ENCODE peak calls at places on chromosome 21, in five cellular contexts. B is neural progenitor cell, K is fibroblast of lung, C is GM06990, L is spleen. H is an unnamed sample.
A peak's percentile ranks its signal among the peaks of the same experiment; 100 is the strongest.

GRCh38 chr21:21232320-21232719 is 234.1 kb downstream of the NCAM2 start:
- DNase-seq in L (no peak), K (peak; percentile 83), C (no peak), B (peak; percentile 42), H (peak; percentile 4)

GRCh38 chr21:44918581-44919033 is 2.1 kb downstream of the ITGB2 start:
- DNase-seq in K (no peak), B (peak; percentile 62), L (peak; percentile 78), C (no peak), H (no peak)

GRCh38 chr21:27219068-27219467 is 252.2 kb upstream of the ADAMTS5 start:
- DNase-seq in K (peak; percentile 64), B (no peak), L (no peak), C (no peak), H (no peak)

GRCh38 chr21:42097860-42098259 is 26.7 kb downstream of the UMODL1 start:
- DNase-seq in K (peak; percentile 97), B (no peak), L (peak; percentile 64), C (no peak), H (no peak)

GRCh38 chr21:20040768-20041167 is 957.4 kb upstream of the NCAM2 start:
- DNase-seq in K (no peak), L (no peak), B (no peak), C (no peak), H (no peak)

GRCh38 chr21:39452207-39452964 is 616 bp downstream of the SH3BGR start:
- DNase-seq in C (no peak), L (no peak), K (peak; percentile 81), B (no peak), H (no peak)

GRCh38 chr21:39116761-39117425 is 66.4 kb downstream of the PSMG1 start:
- DNase-seq in L (no peak), B (no peak), C (no peak), K (no peak), H (no peak)

GRCh38 chr21:44854664-44855446 is 18.6 kb downstream of the PTTG1IP start:
- DNase-seq in B (no peak), K (no peak), C (no peak), L (no peak), H (no peak)

GRCh38 chr21:45523411-45524101 is 18.7 kb downstream of the SLC19A1 start:
- DNase-seq in L (peak; percentile 69), C (no peak), K (no peak), B (no peak), H (peak; percentile 0)

GRCh38 chr21:29299046-29299905 is 554 bp downstream of the BACH1 start:
- DNase-seq in B (peak; percentile 78), K (peak; percentile 59), C (peak; percentile 70), L (peak; percentile 93), H (no peak)

GRCh38 chr21:43881283-43881682 is 16.3 kb downstream of the AGPAT3 start:
- DNase-seq in B (no peak), L (peak; percentile 3), C (no peak), K (no peak), H (no peak)

GRCh38 chr21:30733026-30733425 is 14.0 kb downstream of the KRTAP21-2 start:
- DNase-seq in K (no peak), L (no peak), C (no peak), B (no peak), H (no peak)

GRCh38 chr21:42561742-42562141 is 48.1 kb downstream of the SLC37A1 start:
- DNase-seq in B (no peak), C (peak; percentile 55), K (no peak), L (peak; percentile 81), H (peak; percentile 40)

DNA sequence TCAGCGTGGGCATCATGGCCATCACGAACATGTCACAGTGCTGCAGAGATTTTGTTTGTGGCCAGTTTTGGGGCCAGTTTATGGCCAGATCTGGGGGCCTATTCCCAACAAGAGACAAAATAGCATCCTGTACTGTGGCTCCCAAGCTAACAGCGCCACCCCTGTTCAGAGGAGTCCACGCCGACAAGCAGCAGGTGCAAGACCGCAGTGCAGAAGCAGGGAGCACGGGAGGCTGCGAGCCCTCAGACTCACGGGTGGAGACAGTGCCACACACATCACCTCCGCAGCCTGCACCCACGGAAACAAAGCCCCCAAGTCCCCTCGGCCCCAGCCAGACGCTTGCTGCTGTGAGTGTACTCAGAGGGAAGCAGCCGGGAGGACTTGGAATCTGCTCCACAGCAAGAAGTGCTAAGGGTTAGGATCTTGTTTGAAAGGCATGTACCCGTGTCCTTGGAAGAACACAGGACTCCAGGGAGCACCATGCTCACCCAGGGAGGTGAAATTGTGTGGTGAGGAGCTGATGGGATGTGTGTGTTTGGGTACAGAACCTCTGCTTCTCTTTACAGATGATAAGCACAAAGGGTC is 7.1 kb downstream of the TCP10L start:
- DNase-seq in B (peak; percentile 71), K (no peak), L (no peak), C (no peak), H (peak; percentile 28)
- TF ChIP-seq CTCF in B (peak; percentile 70), K (no peak), L (no peak), C (peak; percentile 29), H (peak; percentile 34)

GRCh38 chr21:32099812-32100416 is 178.9 kb downstream of the MIS18A start:
- DNase-seq in L (no peak), C (no peak), K (no peak), B (peak; percentile 45), H (no peak)
- TF ChIP-seq CTCF in L (no peak), C (peak; percentile 16), K (no peak), B (peak; percentile 50), H (no peak)

DNA sequence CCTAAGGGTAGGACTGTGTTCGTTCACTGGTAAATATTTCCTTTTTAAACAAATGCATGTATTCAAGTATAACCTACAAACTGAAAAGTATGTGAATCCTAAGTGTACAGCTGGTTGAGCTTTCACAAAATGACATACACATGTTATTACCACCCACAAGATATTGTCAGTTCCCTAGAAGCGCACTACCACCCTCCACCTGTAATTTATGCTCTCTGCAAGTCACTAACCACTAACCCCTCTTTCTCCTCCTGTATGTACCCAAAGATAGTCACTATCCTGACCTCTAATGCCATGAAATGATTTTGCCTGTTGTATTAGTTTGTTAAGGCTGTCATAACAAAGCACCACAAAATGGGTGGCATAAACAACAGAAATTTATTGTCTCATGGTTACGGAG is 82.8 kb upstream of the CHODL start:
- DNase-seq in L (no peak), K (no peak), B (no peak), C (no peak), H (no peak)
- TF ChIP-seq CTCF in L (no peak), K (no peak), B (no peak), C (no peak), H (no peak)

GRCh38 chr21:37496972-37497371 is 130.4 kb downstream of the DYRK1A start:
- DNase-seq in B (no peak), L (no peak), K (peak; percentile 25), C (no peak), H (no peak)
- TF ChIP-seq CTCF in B (peak; percentile 45), L (no peak), K (no peak), C (peak; percentile 9), H (no peak)

GRCh38 chr21:46527801-46528200 is 69.1 kb downstream of the DIP2A start:
- DNase-seq in L (no peak), B (peak; percentile 23), C (no peak), K (no peak), H (no peak)

GRCh38 chr21:46537026-46537425 is 67.9 kb downstream of the S100B start:
- DNase-seq in L (no peak), K (no peak), C (no peak), B (no peak), H (no peak)

GRCh38 chr21:46532080-46532479 is 72.8 kb downstream of the S100B start:
- DNase-seq in K (no peak), B (no peak), L (no peak), C (no peak), H (no peak)
- TF ChIP-seq CTCF in K (no peak), B (no peak), L (no peak), C (no peak), H (no peak)

GRCh38 chr21:34034369-34035014 is 38.9 kb upstream of the MRPS6 start:
- DNase-seq in B (peak; percentile 23), K (no peak), C (no peak), L (no peak), H (no peak)
- TF ChIP-seq CTCF in B (peak; percentile 7), K (no peak), C (no peak), L (no peak), H (no peak)

DNA sequence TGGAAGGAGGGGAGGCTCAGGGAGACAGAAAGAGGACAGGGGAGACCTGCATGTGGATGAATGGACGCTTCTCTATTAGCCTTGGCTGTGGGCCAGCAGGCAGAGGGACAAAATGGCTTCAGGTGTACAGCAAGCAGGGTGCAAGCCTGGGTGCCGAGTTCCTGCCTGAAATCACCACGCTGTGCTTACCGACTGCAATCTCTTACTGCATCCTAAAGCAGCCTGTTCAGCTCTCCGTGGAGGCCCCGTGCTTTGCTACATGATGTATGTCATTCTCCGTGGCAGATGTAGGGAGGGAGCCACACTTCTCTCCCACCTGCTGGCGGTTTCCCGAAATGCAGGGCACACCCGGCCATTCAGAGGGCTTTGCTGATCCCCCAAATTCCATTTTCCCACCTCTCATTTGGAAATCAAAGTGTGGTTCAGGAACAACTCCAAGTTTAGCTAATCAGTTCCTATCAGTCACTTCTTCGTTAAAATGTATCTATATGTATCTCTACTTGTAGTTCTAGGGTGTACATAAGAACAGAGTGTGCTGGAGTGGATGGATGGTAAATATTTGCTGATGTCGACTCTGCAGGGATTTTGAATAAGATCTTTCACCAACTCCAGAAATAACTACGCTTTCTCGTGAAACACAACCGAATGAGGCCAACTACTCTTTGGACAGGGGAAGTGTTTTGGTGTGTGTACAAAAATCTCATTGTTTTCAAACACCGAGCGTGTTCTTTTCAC is 122.3 kb upstream of the BACE2 start:
- DNase-seq in C (no peak), L (no peak), B (peak; percentile 68), K (no peak), H (peak; percentile 62)
- TF ChIP-seq CTCF in C (no peak), L (peak; percentile 7), B (peak; percentile 63), K (no peak), H (peak; percentile 57)

GRCh38 chr21:16002872-16003466 is 273.2 kb downstream of the USP25 start:
- DNase-seq in C (no peak), B (no peak), K (peak; percentile 66), L (no peak), H (no peak)
- TF ChIP-seq CTCF in C (no peak), B (peak; percentile 48), K (peak; percentile 17), L (no peak), H (no peak)

GRCh38 chr21:25929859-25930520 is 195.2 kb downstream of the GABPA start:
- DNase-seq in C (no peak), B (peak; percentile 18), L (no peak), K (peak; percentile 39), H (no peak)
- TF ChIP-seq CTCF in C (no peak), B (peak; percentile 21), L (no peak), K (no peak), H (no peak)